ENCODE peak calls at places on chromosomes 16 and 17, in nine cellular contexts. K, R, V, O, C, H, Z, B and W are unnamed samples.

GRCh38 chr17:47957591-47958490 is at the start of gene PRR15L:
- DNase-seq in K (no peak), R (no peak), V (no peak), O (no peak), C (peak; percentile 66), H (peak; percentile 73), Z (no peak), B (no peak), W (no peak)

GRCh38 chr16:56606688-56607618 is 1.4 kb upstream of the MT2A start:
- DNase-seq in K (no peak), R (peak; percentile 83), V (peak; percentile 67), O (no peak), C (no peak), H (peak; percentile 99), Z (peak; percentile 51), B (peak; percentile 97), W (no peak)

GRCh38 chr17:30344283-30345088 is 10.6 kb upstream of the TMIGD1 start:
- DNase-seq in K (no peak), R (no peak), V (peak; percentile 27), O (peak; percentile 94), C (no peak), H (peak; percentile 75), Z (no peak), B (no peak), W (no peak)

GRCh38 chr17:47733414-47734288 is 615 bp downstream of the TBX21 start:
- DNase-seq in K (no peak), R (no peak), V (no peak), O (no peak), C (no peak), H (no peak), Z (peak; percentile 39), B (no peak), W (no peak)

GRCh38 chr17:17146791-17147406 is 59.2 kb downstream of the PLD6 start:
- DNase-seq in K (no peak), R (peak; percentile 55), V (no peak), O (peak; percentile 1), C (peak; percentile 69), H (no peak), Z (peak; percentile 46), B (no peak), W (no peak)

GRCh38 chr17:1347681-1348318 is 52.2 kb downstream of the YWHAE start:
- DNase-seq in K (no peak), R (no peak), V (no peak), O (no peak), C (no peak), H (no peak), Z (no peak), B (no peak), W (no peak)

GRCh38 chr17:41631890-41632269 is 7.5 kb upstream of the KRT17 start:
- DNase-seq in K (no peak), R (no peak), V (no peak), O (no peak), C (no peak), H (no peak), Z (no peak), B (no peak), W (no peak)

GRCh38 chr16:24980077-24980793 is 34.9 kb downstream of the ARHGAP17 start:
- DNase-seq in K (no peak), R (no peak), V (no peak), O (no peak), C (no peak), H (peak; percentile 69), Z (peak; percentile 49), B (no peak), W (no peak)

GRCh38 chr16:78684040-78684611 is 584.7 kb downstream of the WWOX start:
- DNase-seq in K (no peak), R (peak; percentile 6), V (no peak), O (no peak), C (no peak), H (peak; percentile 98), Z (no peak), B (peak; percentile 82), W (no peak)

GRCh38 chr16:86756882-86757703 is 178.7 kb downstream of the FOXL1 start:
- DNase-seq in K (no peak), R (no peak), V (no peak), O (no peak), C (no peak), H (no peak), Z (no peak), B (no peak), W (no peak)

GRCh38 chr17:8630227-8630801 is at the start of gene MYH10:
- DNase-seq in K (no peak), R (no peak), V (no peak), O (no peak), C (no peak), H (no peak), Z (no peak), B (no peak), W (no peak)

GRCh38 chr16:84141143-84141670 is 3.8 kb downstream of the HSDL1 start:
- DNase-seq in K (no peak), R (peak; percentile 38), V (no peak), O (no peak), C (peak; percentile 61), H (no peak), Z (peak; percentile 48), B (no peak), W (no peak)

GRCh38 chr17:59627269-59627668 is 7.6 kb downstream of the CLTC start:
- DNase-seq in K (no peak), R (no peak), V (no peak), O (no peak), C (no peak), H (no peak), Z (no peak), B (no peak), W (no peak)

GRCh38 chr17:21511368-21512195 is 135.4 kb downstream of the KCNJ12 start:
- DNase-seq in K (peak; percentile 69), R (peak; percentile 84), V (peak; percentile 90), O (peak; percentile 56), C (peak; percentile 90), H (peak; percentile 82), Z (peak; percentile 71), B (peak; percentile 69), W (peak; percentile 44)

GRCh38 chr17:53462393-53462811 is 360.3 kb upstream of the KIF2B start:
- DNase-seq in K (no peak), R (no peak), V (no peak), O (no peak), C (no peak), H (peak; percentile 61), Z (no peak), B (no peak), W (no peak)

GRCh38 chr16:10579965-10580918 is at the start of gene EMP2:
- DNase-seq in K (no peak), R (peak; percentile 90), V (peak; percentile 66), O (no peak), C (peak; percentile 80), H (peak; percentile 78), Z (no peak), B (peak; percentile 40), W (peak; percentile 84)
- TF ChIP-seq CTCF in K (peak; percentile 26), R (peak; percentile 67), V (peak; percentile 36), O (no peak), C (peak; percentile 25), H (peak; percentile 49), Z (no peak), B (peak; percentile 66), W (peak; percentile 57)

DNA sequence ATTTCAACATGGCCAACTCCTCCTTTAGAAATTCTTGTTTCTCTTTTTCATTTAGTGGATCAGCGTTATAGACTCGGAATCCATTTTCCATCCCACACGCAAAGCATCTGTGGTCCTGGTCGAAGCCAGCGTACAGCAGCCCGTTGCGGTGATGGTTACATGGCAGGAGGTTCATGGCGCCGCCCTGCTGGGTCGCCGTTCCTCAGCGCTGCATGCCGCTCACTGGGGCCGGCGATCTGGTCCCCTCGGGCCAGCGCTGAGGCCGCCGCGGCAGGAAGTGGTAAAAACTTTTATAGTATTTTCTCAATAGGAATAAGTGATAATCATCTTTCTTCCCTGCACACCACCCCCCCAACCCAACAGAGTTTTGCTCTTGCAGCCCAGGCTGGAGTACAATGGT is 29.9 kb upstream of the RHOT1 start:
- DNase-seq in K (no peak), R (no peak), V (no peak), O (no peak), C (peak; percentile 25), H (no peak), Z (no peak), B (no peak), W (no peak)
- TF ChIP-seq CTCF in K (no peak), R (no peak), V (no peak), O (no peak), C (no peak), H (no peak), Z (no peak), B (no peak), W (no peak)

DNA sequence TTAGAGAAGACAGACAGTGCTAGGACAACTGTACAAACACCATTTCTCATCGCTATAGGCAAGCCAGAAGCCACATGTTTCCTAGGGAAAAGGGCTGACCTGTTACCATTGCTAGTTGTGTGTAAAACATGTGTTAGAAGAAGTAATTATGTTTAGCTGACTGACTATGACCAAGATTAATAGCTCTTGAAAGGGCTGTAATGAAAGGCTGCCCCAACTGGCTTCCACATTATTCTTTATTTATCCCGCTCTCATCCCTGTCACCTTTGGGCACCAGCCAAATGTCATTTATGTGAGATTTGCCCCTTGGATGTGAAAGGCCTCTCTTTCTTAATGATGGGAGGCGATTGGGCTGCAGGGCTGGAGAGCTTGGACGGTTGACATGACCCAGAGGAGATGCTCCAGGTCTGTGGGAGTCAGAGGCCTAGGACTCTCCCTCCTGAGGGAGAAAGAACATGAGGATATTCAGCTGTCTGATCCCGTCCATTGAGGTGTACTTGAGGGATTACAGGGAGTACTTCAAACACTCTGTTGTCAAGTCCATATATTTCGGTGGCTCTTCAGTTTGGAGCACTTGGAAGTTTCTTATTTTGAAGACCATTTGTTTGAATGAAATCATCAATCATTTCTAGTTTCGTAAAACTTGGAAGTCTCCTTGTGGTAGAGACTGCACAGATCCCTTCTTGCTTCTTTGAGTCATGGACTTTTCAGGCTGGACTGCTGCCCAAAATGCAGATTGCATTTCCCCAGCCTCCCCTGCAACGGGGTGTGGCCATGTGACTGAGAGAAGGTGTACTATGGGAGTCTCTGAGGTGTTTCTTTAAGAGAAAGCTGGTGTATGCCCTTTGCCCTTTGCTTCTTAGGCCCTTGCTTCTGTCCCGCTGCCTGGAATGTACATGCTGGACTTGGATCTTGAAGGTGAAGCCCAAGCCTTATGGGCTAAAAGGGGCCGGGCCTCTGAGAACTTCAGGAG is 51.3 kb downstream of the FTO start:
- DNase-seq in K (no peak), R (no peak), V (no peak), O (no peak), C (no peak), H (peak; percentile 91), Z (no peak), B (no peak), W (no peak)
- TF ChIP-seq CTCF in K (no peak), R (no peak), V (no peak), O (no peak), C (no peak), H (no peak), Z (no peak), B (no peak), W (no peak)

DNA sequence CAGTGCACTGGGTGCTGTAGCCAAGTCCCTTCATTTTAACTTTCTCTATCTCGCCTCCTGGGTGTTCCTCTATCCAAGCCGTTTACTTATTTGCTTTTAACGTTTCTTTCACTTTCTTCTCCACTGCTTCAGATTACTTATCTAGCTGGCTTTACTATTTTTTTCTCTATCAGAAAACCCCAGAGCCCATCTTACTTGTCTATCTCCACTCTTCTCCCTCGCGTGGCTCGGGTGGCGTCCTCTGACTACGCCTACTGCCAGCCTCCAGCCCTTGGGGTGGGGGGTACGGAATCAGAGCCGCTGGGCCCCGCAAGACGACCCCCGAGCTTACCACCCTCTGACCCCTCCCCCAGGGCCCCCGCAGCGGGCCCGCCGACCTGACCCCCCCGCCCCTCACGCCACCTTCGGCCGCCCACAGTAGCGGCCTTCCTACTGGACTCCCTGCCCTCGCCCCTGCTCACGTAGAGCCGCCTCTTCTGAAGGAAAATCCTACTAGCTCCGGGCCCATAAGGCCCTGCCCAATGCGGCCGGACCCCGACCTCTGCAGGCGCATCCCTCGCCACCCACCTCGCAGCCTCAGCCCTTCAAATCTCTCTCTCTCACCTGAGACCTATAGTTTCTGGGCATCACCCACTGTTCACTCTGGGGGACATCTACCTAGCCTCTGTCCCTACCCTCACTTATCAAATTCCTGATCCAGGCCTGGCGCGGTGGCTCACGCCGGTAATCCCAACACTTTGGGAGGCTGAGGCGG is 1.0 kb upstream of the SLC12A4 start:
- DNase-seq in K (no peak), R (no peak), V (no peak), O (no peak), C (peak; percentile 43), H (no peak), Z (no peak), B (no peak), W (no peak)
- TF ChIP-seq CTCF in K (no peak), R (no peak), V (no peak), O (no peak), C (no peak), H (no peak), Z (no peak), B (no peak), W (no peak)